ENCODE peak calls at places on chromosome 11, in seven cellular contexts. J, T, X, D, H, C and E are unnamed samples.

GRCh38 chr11:117657801-117658200 is 139.2 kb downstream of the DSCAML1 start:
- DNase-seq in J (no peak), T (no peak), H (no peak), X (no peak), D (no peak), C (no peak), E (no peak)

GRCh38 chr11:90639687-90640086 is 416.8 kb upstream of the CHORDC1 start:
- DNase-seq in C (no peak), J (no peak), X (no peak), T (no peak), H (no peak), D (no peak), E (no peak)

GRCh38 chr11:48040830-48041444 is 60.6 kb downstream of the PTPRJ start:
- DNase-seq in C (no peak), X (no peak), J (no peak), D (no peak), T (no peak), H (no peak), E (no peak)

GRCh38 chr11:86153439-86153838 is 84.6 kb upstream of the PICALM start:
- DNase-seq in T (no peak), C (no peak), H (no peak), D (no peak), X (no peak), J (no peak), E (no peak)

GRCh38 chr11:134468081-134468668 is 56.1 kb upstream of the B3GAT1 start:
- DNase-seq in C (no peak), X (no peak), T (no peak), J (no peak), D (peak; percentile 78), H (no peak), E (no peak)

GRCh38 chr11:117621226-117621625 is 175.8 kb downstream of the DSCAML1 start:
- DNase-seq in X (no peak), T (no peak), J (no peak), H (no peak), D (no peak), C (no peak), E (no peak)

GRCh38 chr11:12066056-12066798 is 44.2 kb upstream of the MICAL2 start:
- DNase-seq in T (peak; percentile 96), X (no peak), C (no peak), D (peak; percentile 38), H (no peak), J (peak; percentile 42), E (peak; percentile 89)

GRCh38 chr11:34616086-34616485 is 4.8 kb upstream of the EHF start:
- DNase-seq in C (no peak), J (no peak), D (no peak), T (no peak), H (no peak), X (no peak), E (no peak)

GRCh38 chr11:18907391-18907790 is 31.8 kb downstream of the MRGPRX1 start:
- DNase-seq in T (no peak), C (no peak), D (no peak), J (no peak), X (no peak), H (no peak), E (no peak)

GRCh38 chr11:119423459-119424254 is 685 bp upstream of the THY1 start:
- DNase-seq in H (no peak), X (no peak), J (no peak), C (no peak), D (no peak), T (no peak), E (no peak)

GRCh38 chr11:63362196-63362829 is 7.3 kb upstream of the SLC22A9 start:
- DNase-seq in D (no peak), J (no peak), T (no peak), C (no peak), X (no peak), H (no peak), E (no peak)

DNA sequence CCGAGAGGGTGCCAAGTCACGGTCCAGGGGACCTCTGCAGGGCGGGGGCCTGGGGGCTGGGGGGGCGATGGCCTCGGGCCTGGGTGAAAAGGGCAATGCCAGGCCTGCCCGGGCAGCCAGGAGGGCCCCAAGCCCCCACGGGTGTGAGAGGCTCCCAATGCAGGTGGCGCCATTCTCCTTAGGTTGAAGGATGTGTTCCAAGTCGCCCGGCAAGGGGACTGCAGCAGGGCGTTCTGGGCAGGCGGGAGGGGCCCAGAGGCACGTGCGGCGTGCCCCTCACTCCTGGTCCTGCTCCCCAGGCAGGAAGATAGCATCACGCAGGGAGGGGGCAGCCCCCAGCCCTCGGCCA is 730 bp upstream of the TNNI2 start:
- DNase-seq in C (no peak), X (no peak), H (no peak), D (no peak), J (no peak), T (no peak), E (no peak)
- H3K4me1 ChIP-seq in C (peaks cover 4% of the 10 kb centered on the region), X (peaks cover 35% of the 10 kb centered on the region), H (peaks cover 21% of the 10 kb centered on the region), D (peaks cover 21% of the 10 kb centered on the region), J (peaks cover 77% of the 10 kb centered on the region), T (no peaks in the 10 kb centered on the region), E (peaks cover 28% of the 10 kb centered on the region)

GRCh38 chr11:69644071-69644961 is 3.4 kb downstream of the CCND1 start:
- DNase-seq in H (no peak), C (peak; percentile 83), X (peak; percentile 82), T (peak; percentile 94), J (peak; percentile 71), D (peak; percentile 67), E (no peak)
- TF ChIP-seq CTCF in H (no peak), C (no peak), X (peak; percentile 68), T (peak; percentile 50), J (peak; percentile 40), D (no peak), E (no peak)

DNA sequence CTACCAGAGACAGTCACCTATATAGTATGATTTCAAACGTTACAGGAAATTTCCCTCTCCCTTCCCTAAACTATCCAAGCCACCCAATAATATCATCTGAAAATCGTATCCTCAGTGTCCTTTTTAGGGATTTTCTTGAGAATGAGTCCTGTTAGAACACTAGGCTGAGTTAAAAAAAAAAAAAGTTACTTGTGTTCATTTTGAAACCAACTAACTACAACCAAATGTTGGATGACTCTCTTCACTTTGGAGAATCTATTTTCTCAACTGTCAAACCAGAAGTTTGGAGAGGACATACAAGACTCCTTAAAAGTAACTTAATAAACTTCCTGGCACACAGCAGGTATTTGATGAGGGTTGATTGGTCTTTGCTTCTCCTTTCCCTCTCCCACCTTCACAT is 183.2 kb upstream of the SESN3 start:
- DNase-seq in J (no peak), C (no peak), H (no peak), T (no peak), X (no peak), D (no peak), E (no peak)
- H3K27ac ChIP-seq in J (no peak overlapping the region), C (no peak overlapping the region), H (no peak overlapping the region), T (no peak overlapping the region), X (no peak overlapping the region), D (no peak overlapping the region), E (no peak overlapping the region)

GRCh38 chr11:825366-826231 is 2.1 kb upstream of the CRACR2B start:
- DNase-seq in T (no peak), H (no peak), X (no peak), C (no peak), D (peak; percentile 72), J (peak; percentile 86), E (no peak)

GRCh38 chr11:821513-822371 is 3.0 kb downstream of the PNPLA2 start:
- DNase-seq in T (no peak), C (no peak), X (no peak), H (no peak), D (no peak), J (peak; percentile 69), E (peak; percentile 59)

GRCh38 chr11:824942-825341 is 2.8 kb upstream of the CRACR2B start:
- DNase-seq in J (peak; percentile 93), D (no peak), C (no peak), X (no peak), H (no peak), T (no peak), E (no peak)

GRCh38 chr11:824292-824880 is 3.3 kb upstream of the CRACR2B start:
- DNase-seq in D (peak; percentile 62), J (peak; percentile 92), H (no peak), C (no peak), X (no peak), T (no peak), E (peak; percentile 68)

DNA sequence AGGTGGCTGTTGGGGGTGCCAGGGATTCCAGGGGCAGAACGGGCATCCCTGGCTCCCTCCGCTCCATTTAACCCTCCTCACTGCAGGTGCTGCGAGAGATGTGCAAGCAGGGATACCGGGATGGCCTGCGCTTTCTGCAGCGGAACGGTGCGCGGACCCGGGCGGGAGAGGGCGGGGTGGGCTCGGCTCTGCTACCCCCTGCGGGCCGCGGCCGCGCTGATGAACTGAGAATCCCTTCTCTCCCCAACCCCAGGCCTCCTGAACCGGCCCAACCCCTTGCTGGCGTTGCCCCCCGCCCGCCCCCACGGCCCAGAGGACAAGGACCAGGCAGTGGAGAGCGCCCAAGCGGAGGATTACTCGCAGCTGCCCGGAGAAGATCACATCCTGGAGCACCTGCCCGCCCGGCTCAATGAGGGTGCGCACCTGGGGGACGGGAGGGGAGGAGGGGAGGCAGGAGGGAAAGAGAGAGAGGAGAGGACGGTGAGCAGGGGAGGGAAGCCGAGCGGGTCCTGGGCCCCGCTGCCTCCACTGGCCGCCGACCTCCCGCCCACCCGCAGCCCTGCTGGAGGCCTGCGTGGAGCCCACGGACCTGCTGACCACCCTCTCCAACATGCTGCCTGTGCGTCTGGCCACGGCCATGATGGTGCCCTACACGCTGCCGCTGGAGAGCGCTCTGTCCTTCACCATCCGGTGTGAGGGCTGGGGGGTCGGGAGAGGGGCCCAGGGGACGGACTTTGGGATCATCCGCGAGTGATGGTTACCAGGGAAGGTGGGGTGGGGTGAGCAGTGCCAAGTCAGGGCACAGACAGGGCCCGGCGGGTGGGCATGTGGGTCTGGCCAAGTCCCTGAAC is 4.1 kb upstream of the CRACR2B start:
- DNase-seq in T (no peak), C (no peak), X (no peak), D (no peak), H (no peak), J (no peak), E (no peak)
- H3K4me1 ChIP-seq in T (peaks cover 18% of the 10 kb centered on the region), C (peaks cover 63% of the 10 kb centered on the region), X (peaks cover 80% of the 10 kb centered on the region), D (peaks cover 75% of the 10 kb centered on the region), H (peaks cover 36% of the 10 kb centered on the region), J (peaks cover 88% of the 10 kb centered on the region), E (peaks cover 54% of the 10 kb centered on the region)

GRCh38 chr11:64917663-64917995 is 620 bp upstream of the ATG2A start:
- DNase-seq in D (no peak), H (no peak), X (no peak), J (no peak), C (no peak), T (no peak), E (no peak)

GRCh38 chr11:64916848-64917662 is at the start of gene ATG2A:
- DNase-seq in H (peak; percentile 99), D (peak; percentile 99), X (peak; percentile 99), J (peak; percentile 100), C (peak; percentile 99), T (peak; percentile 100), E (peak; percentile 99)

GRCh38 chr11:64919627-64920026 is 2.6 kb upstream of the ATG2A start:
- DNase-seq in T (no peak), J (no peak), C (no peak), X (no peak), D (no peak), H (no peak), E (no peak)

GRCh38 chr11:64916040-64916847 is 765 bp downstream of the ATG2A start:
- DNase-seq in T (peak; percentile 20), H (peak; percentile 47), C (peak; percentile 81), J (peak; percentile 52), X (peak; percentile 32), D (peak; percentile 56), E (peak; percentile 39)

GRCh38 chr11:64918056-64918455 is 1.0 kb upstream of the ATG2A start:
- DNase-seq in D (no peak), T (peak; percentile 59), H (no peak), X (no peak), J (no peak), C (no peak), E (no peak)
- TF ChIP-seq CTCF in D (no peak), T (peak; percentile 41), H (no peak), X (peak; percentile 40), J (no peak), C (no peak), E (no peak)